ENCODE peak calls at places on chromosomes 11 and 22, in five cellular contexts. O, V, H, Z and E are unnamed samples.

GRCh38 chr11:115128226-115128625 is 376.0 kb downstream of the CADM1 start:
- DNase-seq in O (no peak), V (no peak), H (no peak), Z (no peak), E (no peak)

GRCh38 chr11:65224939-65225283 is 36.9 kb upstream of the POLA2 start:
- DNase-seq in H (no peak), V (no peak), O (no peak), Z (peak), E (peak)

GRCh38 chr11:31487848-31488247 is 21.6 kb downstream of the IMMP1L start:
- DNase-seq in Z (no peak), V (no peak), O (peak), H (peak), E (peak)

GRCh38 chr22:27420817-27421361 is 380.7 kb downstream of the MN1 start:
- DNase-seq in O (no peak), H (no peak), V (no peak), Z (no peak), E (no peak)

GRCh38 chr11:120244476-120244875 is 4.5 kb downstream of the POU2F3 start:
- DNase-seq in V (no peak), H (no peak), Z (no peak), O (no peak), E (no peak)

GRCh38 chr11:128859563-128860441 is 7.3 kb downstream of the KCNJ1 start:
- DNase-seq in O (peak), V (no peak), H (peak), Z (peak), E (peak)

GRCh38 chr11:3622521-3622920 is 19.3 kb downstream of the ART5 start:
- DNase-seq in O (no peak), H (no peak), Z (no peak), V (no peak), E (no peak)

GRCh38 chr11:2804701-2805387 is 80.7 kb downstream of the CDKN1C start:
- DNase-seq in O (no peak), Z (no peak), H (no peak), V (no peak), E (no peak)

GRCh38 chr11:61283613-61284012 is 11.5 kb downstream of the VWCE start:
- DNase-seq in H (no peak), V (no peak), O (no peak), Z (no peak), E (no peak)

GRCh38 chr22:33654173-33654890 is 265.9 kb downstream of the LARGE1 start:
- DNase-seq in O (no peak), Z (no peak), V (no peak), H (no peak), E (no peak)

GRCh38 chr11:58513747-58514367 is 6.0 kb upstream of the OR5B21 start:
- DNase-seq in O (peak), H (peak), V (no peak), Z (peak), E (peak)

GRCh38 chr11:110565690-110566336 is 136.1 kb downstream of the FDX1 start:
- DNase-seq in O (no peak), H (no peak), V (no peak), Z (no peak), E (no peak)

GRCh38 chr11:120129570-120129969 is 8.3 kb downstream of the TRIM29 start:
- DNase-seq in Z (no peak), O (no peak), V (no peak), H (no peak), E (no peak)

GRCh38 chr11:66371627-66372415 is at the start of gene SLC29A2:
- DNase-seq in H (no peak), V (peak), Z (peak), O (peak), E (peak)

GRCh38 chr11:111911563-111912401 is at the start of gene CRYAB:
- DNase-seq in V (no peak), O (no peak), Z (peak), H (peak), E (no peak)

GRCh38 chr11:102546923-102547471 is 16.4 kb upstream of the MMP7 start:
- DNase-seq in V (peak), O (no peak), H (no peak), Z (no peak), E (no peak)

GRCh38 chr11:83510530-83511449 is 224.6 kb upstream of the CCDC90B start:
- DNase-seq in Z (no peak), O (no peak), V (no peak), H (no peak), E (no peak)

GRCh38 chr11:12207384-12208150 is 97.2 kb downstream of the MICAL2 start:
- DNase-seq in O (no peak), V (no peak), H (no peak), Z (no peak), E (no peak)

GRCh38 chr11:65043881-65044501 is 3.0 kb downstream of the SAC3D1 start:
- DNase-seq in O (no peak), Z (no peak), H (no peak), V (no peak), E (no peak)

GRCh38 chr11:14974723-14975587 is 2.8 kb upstream of the CALCA start:
- DNase-seq in O (peak), H (peak), V (no peak), Z (peak), E (peak)

GRCh38 chr11:92829121-92829520 is 140.3 kb upstream of the MTNR1B start:
- DNase-seq in H (no peak), Z (no peak), V (no peak), O (no peak), E (no peak)

GRCh38 chr11:15011741-15012140 is 39.6 kb upstream of the CALCA start:
- DNase-seq in O (no peak), Z (no peak), H (no peak), V (no peak), E (no peak)

GRCh38 chr22:20062766-20063083 is 17.3 kb upstream of the DGCR8 start:
- DNase-seq in V (no peak), O (no peak), H (no peak), Z (no peak), E (peak)

GRCh38 chr11:125245299-125245698 is 80.7 kb downstream of the PKNOX2 start:
- DNase-seq in H (no peak), V (no peak), O (no peak), Z (no peak), E (no peak)

GRCh38 chr22:29122041-29122440 is 49.2 kb downstream of the KREMEN1 start:
- DNase-seq in H (no peak), V (no peak), Z (no peak), O (no peak), E (no peak)

GRCh38 chr22:42296381-42296853 is 26.0 kb upstream of the TCF20 start:
- DNase-seq in V (no peak), O (peak), H (no peak), Z (no peak), E (no peak)

GRCh38 chr11:130464289-130464812 is 15.9 kb downstream of the ADAMTS15 start:
- DNase-seq in H (no peak), V (no peak), Z (no peak), O (no peak), E (no peak)

GRCh38 chr11:97667057-97667456 is 1277.2 kb downstream of the JRKL start:
- DNase-seq in Z (no peak), H (no peak), O (no peak), V (no peak), E (no peak)

GRCh38 chr11:45000918-45001317 is 50.2 kb upstream of the TP53I11 start:
- DNase-seq in V (no peak), H (no peak), O (no peak), Z (no peak), E (no peak)

GRCh38 chr11:96200243-96200642 is 142.8 kb downstream of the MAML2 start:
- DNase-seq in Z (no peak), H (no peak), O (no peak), V (no peak), E (no peak)

GRCh38 chr11:110598725-110599124 is 113.5 kb downstream of the ARHGAP20 start:
- DNase-seq in V (no peak), O (no peak), H (no peak), Z (no peak), E (no peak)

GRCh38 chr11:33635161-33635560 is 65.5 kb downstream of the C11orf91 start:
- DNase-seq in Z (no peak), V (no peak), O (no peak), H (no peak), E (no peak)

GRCh38 chr11:61700221-61700620 is 20.0 kb downstream of the DAGLA start:
- DNase-seq in V (no peak), O (no peak), H (peak), Z (peak), E (peak)

GRCh38 chr11:31809857-31810778 is 1.0 kb downstream of the PAX6 start:
- DNase-seq in O (peak), V (no peak), Z (no peak), H (no peak), E (no peak)

GRCh38 chr11:26297179-26297970 is 34.6 kb upstream of the ANO3 start:
- DNase-seq in H (peak), Z (peak), V (no peak), O (peak), E (peak)

GRCh38 chr22:17120711-17121234 is 387 bp downstream of the TMEM121B start:
- DNase-seq in V (no peak), H (no peak), O (no peak), Z (no peak), E (no peak)

GRCh38 chr22:17120281-17120680 is 879 bp downstream of the TMEM121B start:
- DNase-seq in O (peak), Z (peak), V (no peak), H (no peak), E (no peak)

GRCh38 chr22:17117890-17118289 is 3.3 kb downstream of the TMEM121B start:
- DNase-seq in V (peak), H (no peak), Z (no peak), O (no peak), E (no peak)

GRCh38 chr22:17118342-17118741 is 2.8 kb downstream of the TMEM121B start:
- DNase-seq in O (no peak), H (no peak), Z (no peak), V (no peak), E (no peak)

DNA sequence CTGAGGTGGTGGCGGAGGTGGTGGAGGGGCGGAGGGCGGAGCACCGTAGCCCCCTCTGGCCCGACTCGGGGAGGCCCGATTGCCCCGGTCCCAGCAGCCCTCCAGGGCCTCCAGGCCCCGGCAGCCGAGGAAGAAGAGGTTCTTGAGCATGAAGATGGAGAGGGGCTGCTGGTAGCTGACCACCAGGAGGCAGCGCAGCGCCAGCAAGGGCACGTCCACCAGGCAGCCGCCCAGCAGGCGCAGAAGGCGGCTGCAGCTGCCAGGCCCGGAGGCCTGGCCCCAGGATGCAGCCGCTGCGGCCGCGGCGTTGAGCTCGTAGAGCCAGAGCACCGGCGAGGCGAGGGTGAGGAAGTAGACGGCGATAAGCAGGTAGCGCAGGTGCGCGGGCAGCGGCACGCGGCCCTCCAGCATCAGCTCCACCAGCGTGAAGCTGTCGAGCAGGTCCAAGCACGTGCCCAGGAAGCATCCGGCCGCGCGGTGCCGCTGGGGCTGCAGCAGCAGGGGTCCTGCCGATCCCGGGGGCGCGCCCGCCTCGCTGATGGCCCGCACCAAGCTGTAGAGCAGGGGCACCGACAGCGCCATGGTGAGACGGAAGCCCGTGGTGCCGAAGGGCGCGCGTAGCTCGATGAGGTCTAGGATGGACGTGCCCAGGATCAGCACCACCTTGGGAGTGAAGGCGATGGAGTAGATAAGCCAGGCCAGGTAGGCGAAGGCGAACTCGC is 1.5 kb downstream of the TMEM121B start:
- DNase-seq in V (no peak), H (no peak), O (peak), Z (peak), E (no peak)
- TF ChIP-seq ZBTB33 in V (no peak), H (no peak), O (no peak), Z (no peak), E (no peak)

GRCh38 chr11:88680806-88681205 is 343.3 kb upstream of the CTSC start:
- DNase-seq in V (no peak), Z (no peak), H (no peak), O (no peak), E (peak)

GRCh38 chr11:88683024-88683423 is 345.5 kb upstream of the CTSC start:
- DNase-seq in O (no peak), V (no peak), Z (no peak), H (no peak), E (no peak)
- TF ChIP-seq ZBTB33 in O (no peak), V (no peak), Z (no peak), H (no peak), E (no peak)

DNA sequence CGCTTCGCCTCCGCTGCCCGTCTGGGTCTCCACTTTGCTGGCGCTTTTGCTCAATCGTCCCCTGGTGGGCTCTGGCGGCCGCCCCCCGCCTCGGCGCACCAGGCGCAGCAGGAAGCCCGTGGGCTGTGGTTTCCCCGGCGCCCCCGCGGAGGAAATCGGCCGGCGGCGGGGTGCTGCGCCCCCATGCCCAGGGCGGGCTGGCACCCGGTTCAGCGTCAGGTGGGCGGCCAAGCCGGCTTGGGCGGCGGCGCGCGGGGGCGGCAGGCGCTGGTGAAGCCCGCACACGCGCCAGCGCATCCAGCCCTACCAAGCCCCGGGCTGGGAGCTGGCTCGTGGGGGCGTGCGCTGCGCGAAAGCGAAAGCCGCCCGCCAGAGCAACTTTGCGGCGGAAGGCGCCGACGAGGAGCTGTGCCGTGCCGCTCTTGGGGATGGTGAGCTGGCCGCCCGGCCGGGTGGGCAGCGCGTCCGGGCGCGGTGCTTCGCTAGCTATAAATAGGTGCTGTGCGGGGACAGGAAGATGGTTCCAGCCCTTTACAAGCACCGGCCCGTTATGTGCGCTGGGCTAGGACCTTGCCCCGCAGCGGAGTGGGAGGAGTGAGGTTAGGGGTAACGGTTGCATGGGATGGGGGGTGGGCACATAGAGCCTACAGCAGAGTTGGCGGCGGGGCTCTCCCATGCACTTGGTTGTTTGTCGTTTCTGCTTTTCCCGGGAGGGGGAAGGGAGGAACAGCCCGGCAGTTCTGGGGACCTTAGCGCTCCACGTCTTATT is 25.0 kb upstream of the SUSD2 start:
- DNase-seq in H (no peak), V (no peak), O (peak), Z (no peak), E (no peak)
- TF ChIP-seq ZBTB33 in H (no peak), V (no peak), O (no peak), Z (peak), E (no peak)

GRCh38 chr11:77710358-77710757 is 72.8 kb upstream of the CLNS1A start:
- DNase-seq in O (no peak), V (no peak), H (peak), Z (no peak), E (no peak)
- TF ChIP-seq ZBTB33 in O (no peak), V (no peak), H (no peak), Z (no peak), E (no peak)

GRCh38 chr11:36383200-36383599 is 87.1 kb downstream of the PRR5L start:
- DNase-seq in V (no peak), H (no peak), O (no peak), Z (no peak), E (no peak)
- TF ChIP-seq ZBTB33 in V (no peak), H (no peak), O (no peak), Z (no peak), E (no peak)